ENCODE peak calls at places on chromosome 15, in six cellular contexts. J, F, N, W, B and K are unnamed samples. For H3K36me3 and H3K4me1, the result is how much of the 10 kb centered on the place peaks cover.

GRCh38 chr15:84654689-84655453 is 788 bp upstream of the WDR73 start:
- DNase-seq in J (peak), F (peak), N (no peak), W (peak), B (peak), K (peak)

GRCh38 chr15:70486451-70487379 is 276.6 kb downstream of the UACA start:
- DNase-seq in J (no peak), F (no peak), N (no peak), W (peak), B (no peak), K (no peak)

GRCh38 chr15:74988007-74988800 is 7.2 kb upstream of the SCAMP5 start:
- DNase-seq in J (no peak), F (no peak), N (no peak), W (no peak), B (peak), K (peak)

GRCh38 chr15:29312387-29312786 is 42.8 kb upstream of the NSMCE3 start:
- DNase-seq in J (no peak), F (no peak), N (no peak), W (no peak), B (no peak), K (no peak)

GRCh38 chr15:71708741-71709140 is 101.6 kb upstream of the NR2E3 start:
- DNase-seq in J (no peak), F (peak), N (no peak), W (no peak), B (no peak), K (no peak)

GRCh38 chr15:54045397-54045796 is 67.2 kb downstream of the UNC13C start:
- DNase-seq in J (no peak), F (no peak), N (no peak), W (no peak), B (no peak), K (no peak)

GRCh38 chr15:91892417-91892816 is 38.9 kb downstream of the SLCO3A1 start:
- DNase-seq in J (no peak), F (no peak), N (no peak), W (no peak), B (no peak), K (no peak)

GRCh38 chr15:93246266-93247242 is 157.5 kb upstream of the RGMA start:
- DNase-seq in J (no peak), F (no peak), N (no peak), W (no peak), B (no peak), K (no peak)

GRCh38 chr15:80152896-80153876 is at the start of gene FAH:
- DNase-seq in J (no peak), F (no peak), N (no peak), W (no peak), B (no peak), K (peak)

GRCh38 chr15:38557855-38558713 is 6.5 kb downstream of the RASGRP1 start:
- DNase-seq in J (no peak), F (no peak), N (no peak), W (no peak), B (no peak), K (no peak)

GRCh38 chr15:53513431-53513830 is 246.0 kb downstream of the WDR72 start:
- DNase-seq in J (no peak), F (no peak), N (no peak), W (no peak), B (no peak), K (no peak)

GRCh38 chr15:84889313-84889990 is 5.0 kb downstream of the SLC28A1 start:
- DNase-seq in J (no peak), F (no peak), N (no peak), W (no peak), B (no peak), K (no peak)

GRCh38 chr15:57496594-57496945 is 95.1 kb upstream of the MYZAP start:
- DNase-seq in J (no peak), F (no peak), N (no peak), W (no peak), B (no peak), K (no peak)

GRCh38 chr15:53549697-53550315 is 209.7 kb downstream of the WDR72 start:
- DNase-seq in J (no peak), F (no peak), N (no peak), W (no peak), B (no peak), K (no peak)

GRCh38 chr15:57667171-57667924 is 39.2 kb upstream of the POLR2M start:
- DNase-seq in J (no peak), F (peak), N (no peak), W (no peak), B (peak), K (peak)

GRCh38 chr15:37223089-37223488 is 122.7 kb upstream of the MEIS2 start:
- DNase-seq in J (no peak), F (no peak), N (no peak), W (no peak), B (no peak), K (no peak)

GRCh38 chr15:79452244-79453051 is 20.3 kb downstream of the MINAR1 start:
- DNase-seq in J (no peak), F (no peak), N (no peak), W (no peak), B (no peak), K (no peak)

GRCh38 chr15:45665261-45665660 is 30.4 kb downstream of the SQOR start:
- DNase-seq in J (no peak), F (no peak), N (no peak), W (no peak), B (no peak), K (no peak)

GRCh38 chr15:53197426-53197839 is 407.3 kb upstream of the ONECUT1 start:
- DNase-seq in J (no peak), F (peak), N (no peak), W (peak), B (peak), K (peak)

GRCh38 chr15:80709542-80709941 is 14.4 kb downstream of the ABHD17C start:
- DNase-seq in J (no peak), F (no peak), N (peak), W (no peak), B (peak), K (no peak)

GRCh38 chr15:65375871-65376552 is 1.8 kb downstream of the IGDCC3 start:
- DNase-seq in J (no peak), F (no peak), N (no peak), W (no peak), B (no peak), K (no peak)
- H3K4me3 ChIP-seq in J (no peak), F (no peak), N (no peak), W (no peak), B (peak), K (no peak)

DNA sequence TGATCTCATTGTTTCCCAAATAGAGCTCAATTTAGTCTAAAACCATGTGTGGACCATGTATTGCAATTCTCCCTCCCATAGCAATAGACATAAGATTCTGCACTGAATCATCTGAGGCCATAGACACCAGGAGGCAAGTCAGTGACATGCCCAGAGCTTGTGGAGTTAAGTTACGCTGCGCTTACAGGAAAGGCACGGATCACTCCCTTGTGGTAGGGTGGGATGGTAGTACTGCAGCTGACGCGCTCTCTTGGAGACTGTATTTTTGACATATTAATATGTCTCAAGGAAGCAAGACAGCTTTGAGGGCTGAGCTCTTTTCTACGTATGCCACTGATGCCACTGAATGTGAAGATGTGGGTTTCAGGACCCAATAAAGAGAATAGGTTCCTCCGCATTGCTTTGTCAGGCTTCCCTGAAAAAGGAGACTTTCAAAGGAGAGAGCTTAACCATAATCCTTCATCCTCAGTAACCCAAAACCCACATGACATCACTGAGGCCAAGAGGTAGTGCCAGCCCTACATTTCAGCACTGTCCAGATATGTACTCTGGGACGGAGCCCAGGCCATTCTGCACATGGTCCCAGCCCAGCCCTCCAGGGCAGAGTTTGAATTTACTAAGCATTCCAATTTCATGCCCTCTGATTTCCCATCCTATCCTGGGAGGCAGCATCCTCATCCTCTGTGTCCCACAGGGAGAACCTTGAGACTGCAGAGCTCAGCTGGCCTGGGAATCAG is 210.7 kb downstream of the GABRB3 start:
- DNase-seq in J (no peak), F (no peak), N (no peak), W (no peak), B (no peak), K (no peak)
- H3K36me3 ChIP-seq in J (under half), F (under half), N (under half), W (under half), B (under half), K (under half)

GRCh38 chr15:61172325-61172724 is 56.8 kb downstream of the RORA start:
- DNase-seq in J (no peak), F (no peak), N (no peak), W (no peak), B (no peak), K (no peak)
- H3K4me1 ChIP-seq in J (under half), F (under half), N (under half), W (under half), B (under half), K (under half)

DNA sequence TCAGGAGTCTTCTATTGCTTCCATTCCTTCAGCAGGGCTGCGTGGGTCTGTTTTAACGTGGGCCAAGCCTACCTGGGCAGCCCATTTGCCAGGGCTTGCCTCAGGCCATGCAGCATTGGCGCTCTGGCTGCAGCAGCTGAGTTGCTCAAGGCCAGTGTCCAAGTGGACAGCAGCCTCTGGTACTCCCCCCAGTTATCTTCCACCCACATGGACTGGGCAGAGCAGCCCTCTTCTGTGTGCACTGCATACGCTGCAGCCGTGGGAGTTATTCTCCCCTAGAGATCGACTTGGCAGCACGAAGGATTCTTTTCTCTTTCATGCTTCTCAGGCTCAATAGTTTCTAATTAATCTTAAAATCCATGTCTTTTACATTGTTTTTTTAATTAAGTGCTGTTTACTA is 6.9 kb upstream of the CAPN3 start:
- DNase-seq in J (no peak), F (no peak), N (no peak), W (no peak), B (no peak), K (no peak)
- H3K4me3 ChIP-seq in J (no peak), F (no peak), N (no peak), W (no peak), B (no peak), K (no peak)

GRCh38 chr15:98953000-98953776 is 54.4 kb downstream of the PGPEP1L start:
- DNase-seq in J (no peak), F (no peak), N (no peak), W (no peak), B (no peak), K (no peak)

GRCh38 chr15:98955331-98955730 is 52.3 kb downstream of the PGPEP1L start:
- DNase-seq in J (no peak), F (no peak), N (no peak), W (peak), B (no peak), K (no peak)

GRCh38 chr15:98955980-98956723 is 51.4 kb downstream of the PGPEP1L start:
- DNase-seq in J (no peak), F (no peak), N (no peak), W (no peak), B (no peak), K (no peak)

GRCh38 chr15:98953950-98954349 is 53.6 kb downstream of the PGPEP1L start:
- DNase-seq in J (no peak), F (peak), N (no peak), W (no peak), B (no peak), K (no peak)

GRCh38 chr15:98954411-98954810 is 53.2 kb downstream of the PGPEP1L start:
- DNase-seq in J (peak), F (no peak), N (no peak), W (peak), B (no peak), K (no peak)
- H3K36me3 ChIP-seq in J (half or more), F (half or more), N (under half), W (half or more), B (under half), K (under half)

DNA sequence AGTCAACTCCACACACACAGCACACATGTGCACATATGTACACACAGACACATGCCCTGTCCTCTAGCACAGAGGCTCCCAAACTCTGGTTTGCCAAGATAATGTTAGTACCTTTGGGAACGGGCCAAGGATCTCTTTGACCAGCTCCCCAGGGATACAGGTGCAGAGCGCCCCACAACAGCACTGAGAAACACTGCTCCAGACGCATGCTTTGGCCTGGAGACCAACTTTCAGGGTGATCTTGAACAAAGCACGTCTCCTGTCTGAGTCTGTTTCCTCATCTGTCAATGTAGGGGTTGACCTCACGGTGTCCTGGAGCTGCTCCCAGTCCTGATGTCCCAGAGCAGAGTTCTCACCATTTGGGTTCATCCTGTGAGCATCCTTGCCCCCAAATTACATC is 15.9 kb upstream of the SKOR1 start:
- DNase-seq in J (no peak), F (no peak), N (no peak), W (no peak), B (no peak), K (no peak)
- H3K4me1 ChIP-seq in J (under half), F (under half), N (under half), W (under half), B (under half), K (under half)

GRCh38 chr15:96334017-96334704 is 3.7 kb downstream of the NR2F2 start:
- DNase-seq in J (no peak), F (peak), N (no peak), W (no peak), B (no peak), K (no peak)

GRCh38 chr15:96332854-96333193 is 2.3 kb downstream of the NR2F2 start:
- DNase-seq in J (no peak), F (no peak), N (no peak), W (no peak), B (no peak), K (no peak)

GRCh38 chr15:96334705-96335428 is 4.4 kb downstream of the NR2F2 start:
- DNase-seq in J (no peak), F (no peak), N (no peak), W (no peak), B (no peak), K (no peak)

GRCh38 chr15:96331942-96332853 is 1.7 kb downstream of the NR2F2 start:
- DNase-seq in J (no peak), F (peak), N (no peak), W (peak), B (no peak), K (no peak)

GRCh38 chr15:96333194-96334016 is 2.9 kb downstream of the NR2F2 start:
- DNase-seq in J (no peak), F (peak), N (no peak), W (peak), B (no peak), K (peak)
- H3K4me3 ChIP-seq in J (peak), F (peak), N (peak), W (peak), B (peak), K (peak)